ENCODE peak calls at places on chromosome 9, in four cellular contexts. U is tibial nerve, D is transverse colon, E is prostate gland. T is an unnamed sample.

GRCh38 chr9:72315089-72315509 is 49.9 kb downstream of the ZFAND5 start:
- DNase-seq in U (peak; percentile 63), D (peak; percentile 58), E (peak; percentile 59), T (peak; percentile 90)

GRCh38 chr9:127628644-127629467 is 16.8 kb downstream of the STXBP1 start:
- DNase-seq in U (no peak), D (no peak), E (no peak), T (no peak)

GRCh38 chr9:134399435-134400056 is 73.3 kb downstream of the RXRA start:
- DNase-seq in U (no peak), D (no peak), E (no peak), T (no peak)

GRCh38 chr9:6330958-6331634 is 2.9 kb downstream of the TPD52L3 start:
- DNase-seq in U (no peak), D (no peak), E (no peak), T (no peak)

GRCh38 chr9:108545446-108545845 is 310.3 kb downstream of the ACTL7B start:
- DNase-seq in U (no peak), D (no peak), E (no peak), T (no peak)

GRCh38 chr9:76644647-76645250 is 119.5 kb upstream of the PCA3 start:
- DNase-seq in U (no peak), D (no peak), E (no peak), T (no peak)

GRCh38 chr9:127059030-127059429 is 63.4 kb downstream of the ANGPTL2 start:
- DNase-seq in U (no peak), D (no peak), E (no peak), T (no peak)

GRCh38 chr9:135602789-135603481 is 36.4 kb downstream of the GLT6D1 start:
- DNase-seq in U (peak; percentile 11), D (peak; percentile 47), E (no peak), T (no peak)

GRCh38 chr9:72872718-72873117 is 80.1 kb downstream of the ALDH1A1 start:
- DNase-seq in U (no peak), D (peak; percentile 20), E (no peak), T (no peak)

GRCh38 chr9:92100237-92100911 is 14.8 kb downstream of the SPTLC1 start:
- DNase-seq in U (no peak), D (no peak), E (no peak), T (no peak)

GRCh38 chr9:38342096-38342495 is 50.4 kb upstream of the ALDH1B1 start:
- DNase-seq in U (no peak), D (no peak), E (no peak), T (no peak)

GRCh38 chr9:134793281-134793680 is 87.3 kb upstream of the FCN2 start:
- DNase-seq in U (no peak), D (no peak), E (no peak), T (no peak)

GRCh38 chr9:108953983-108954574 is 19.9 kb downstream of the ABITRAM start:
- DNase-seq in U (peak; percentile 43), D (no peak), E (no peak), T (no peak)

GRCh38 chr9:136604823-136605525 is 57.7 kb upstream of the EGFL7 start:
- DNase-seq in U (no peak), D (peak; percentile 83), E (no peak), T (no peak)

GRCh38 chr9:16825971-16826370 is 44.5 kb downstream of the BNC2 start:
- DNase-seq in U (no peak), D (peak; percentile 12), E (no peak), T (no peak)

GRCh38 chr9:36328798-36329411 is 70.7 kb upstream of the GNE start:
- DNase-seq in U (peak; percentile 82), D (peak; percentile 34), E (peak; percentile 78), T (no peak)

GRCh38 chr9:38671748-38672147 is 48.2 kb downstream of the FAM240B start:
- DNase-seq in U (no peak), D (no peak), E (no peak), T (no peak)

GRCh38 chr9:1222511-1222910 is 172.4 kb downstream of the DMRT2 start:
- DNase-seq in U (no peak), D (no peak), E (no peak), T (no peak)

GRCh38 chr9:125992557-125992956 is 245.4 kb downstream of the PBX3 start:
- DNase-seq in U (no peak), D (no peak), E (no peak), T (no peak)

GRCh38 chr9:109230277-109230676 is 63.2 kb upstream of the FRRS1L start:
- DNase-seq in U (no peak), D (no peak), E (no peak), T (no peak)

GRCh38 chr9:106228861-106229260 is 534.5 kb downstream of the TMEM38B start:
- DNase-seq in U (no peak), D (no peak), E (no peak), T (no peak)

GRCh38 chr9:21811914-21812313 is 9.5 kb downstream of the MTAP start:
- DNase-seq in U (no peak), D (no peak), E (no peak), T (no peak)

GRCh38 chr9:21810881-21811280 is 8.4 kb downstream of the MTAP start:
- DNase-seq in U (no peak), D (no peak), E (no peak), T (no peak)

GRCh38 chr9:21812415-21812814 is 10.0 kb downstream of the MTAP start:
- DNase-seq in U (no peak), D (no peak), E (no peak), T (no peak)

GRCh38 chr9:21813575-21814473 is 11.4 kb downstream of the MTAP start:
- DNase-seq in U (peak; percentile 74), D (peak; percentile 68), E (peak; percentile 82), T (no peak)

DNA sequence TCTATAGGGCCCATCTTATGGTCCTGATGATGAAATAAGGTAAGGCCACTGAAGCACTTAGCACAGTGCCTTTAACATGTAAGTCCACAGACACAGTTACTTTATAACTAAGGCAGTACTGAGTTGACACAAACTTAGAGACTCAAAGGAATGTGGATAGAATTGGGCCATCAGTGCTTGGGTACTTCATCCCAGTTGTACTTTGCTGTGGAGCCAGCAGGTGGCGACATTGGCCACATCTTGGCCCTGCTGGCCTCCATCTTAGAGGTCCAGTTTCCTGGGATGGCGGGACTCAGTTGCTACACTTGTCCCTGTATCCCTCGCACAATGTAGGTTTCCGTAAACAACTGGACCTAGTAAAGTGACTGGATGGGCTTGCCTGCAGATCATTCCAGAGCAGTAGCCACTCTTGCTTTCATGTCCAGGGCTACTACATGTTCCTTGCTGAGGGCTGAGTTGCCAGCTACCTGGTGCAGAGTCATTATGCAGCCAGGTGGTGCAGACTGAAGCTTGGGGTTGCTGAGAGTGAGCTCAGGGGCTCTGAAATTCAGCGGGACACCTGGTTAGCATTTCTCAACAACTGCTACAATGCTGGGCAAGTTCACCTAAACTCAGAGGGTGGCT is 10.6 kb downstream of the MTAP start:
- DNase-seq in U (peak; percentile 65), D (peak; percentile 80), E (peak; percentile 53), T (peak; percentile 55)
- TF ChIP-seq CTCF in U (peak; percentile 79), D (peak; percentile 90), E (peak; percentile 82), T (no peak)

GRCh38 chr9:112174223-112174964 is 703 bp downstream of the SUSD1 start:
- DNase-seq in U (no peak), D (peak; percentile 87), E (peak; percentile 17), T (peak; percentile 89)

GRCh38 chr9:112173489-112174222 is 1.4 kb downstream of the SUSD1 start:
- DNase-seq in U (no peak), D (peak; percentile 42), E (no peak), T (no peak)

GRCh38 chr9:112176410-112177010 is 1.4 kb upstream of the SUSD1 start:
- DNase-seq in U (no peak), D (peak; percentile 42), E (no peak), T (no peak)

GRCh38 chr9:112175796-112176315 is 759 bp upstream of the SUSD1 start:
- DNase-seq in U (no peak), D (no peak), E (no peak), T (peak; percentile 85)

DNA sequence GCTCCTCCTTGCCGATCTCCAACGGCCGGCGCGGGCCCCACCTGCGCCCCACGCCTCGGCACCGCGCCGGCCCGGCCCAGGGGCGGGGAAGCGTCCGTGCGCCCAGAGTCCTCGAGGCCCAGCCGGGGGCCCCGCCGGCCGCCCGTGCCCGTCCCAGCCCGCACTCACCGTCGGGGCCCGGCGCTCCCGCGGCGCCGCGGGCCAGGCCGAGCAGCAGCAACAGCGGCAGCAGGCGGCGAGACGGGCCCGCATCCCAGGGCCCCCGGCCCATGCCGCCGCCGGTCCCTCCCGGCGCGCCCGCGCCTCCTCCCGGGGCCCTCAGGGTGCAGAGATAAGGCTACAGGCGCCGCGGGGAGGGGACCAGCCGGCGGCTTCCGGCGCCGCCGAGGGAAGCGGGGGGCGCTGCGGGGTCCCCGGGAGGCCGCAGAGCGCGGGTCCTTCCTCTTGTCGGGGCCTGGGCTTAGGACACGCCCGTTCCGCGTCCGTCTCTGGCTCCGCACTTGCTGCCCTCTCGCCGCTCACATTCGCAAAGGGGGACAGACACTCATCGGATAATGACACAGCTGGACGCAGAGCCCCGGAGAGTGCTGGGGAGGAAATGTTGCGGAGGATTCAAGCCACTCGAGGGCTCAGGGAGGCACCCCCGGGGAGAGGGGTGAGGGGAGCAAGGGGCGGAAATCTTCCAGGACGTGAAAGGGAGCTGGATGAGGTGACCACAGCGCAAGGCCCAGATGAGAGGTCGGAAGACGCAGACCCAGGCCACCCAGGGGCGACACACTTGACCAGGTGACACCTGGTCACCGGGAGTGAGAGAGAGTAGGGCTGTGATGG is at the start of gene SUSD1:
- DNase-seq in U (no peak), D (peak; percentile 51), E (no peak), T (peak; percentile 88)
- TF ChIP-seq POLR2A in U (no peak), D (peak; percentile 36), E (no peak), T (no peak)

GRCh38 chr9:98707158-98708102 is 1.3 kb downstream of the GABBR2 start:
- DNase-seq in U (no peak), D (no peak), E (peak; percentile 15), T (peak; percentile 76)
- TF ChIP-seq CTCF in U (no peak), D (no peak), E (no peak), T (no peak)

GRCh38 chr9:2907401-2907800 is 63.5 kb upstream of the PUM3 start:
- DNase-seq in U (no peak), D (no peak), E (no peak), T (no peak)

GRCh38 chr9:2904242-2904930 is 60.5 kb upstream of the PUM3 start:
- DNase-seq in U (no peak), D (no peak), E (no peak), T (no peak)
- TF ChIP-seq POLR2A in U (no peak), D (no peak), E (no peak), T (no peak)